ENCODE peak calls at places on chromosomes 1 and 21, in nine cellular contexts. F is uterus, H is neural crest cell, R is esophagus squamous epithelium, E is pulmonary artery endothelial cell, M is AG20443, C is left cardiac atrium, Q is progenitor cell of endocrine pancreas, D is iris pigment epithelial cell. U is an unnamed sample.

GRCh38 chr1:9010781-9011323 is 15.4 kb downstream of the SLC2A7 start:
- DNase-seq in F (peak), H (no peak), R (no peak), E (no peak), M (no peak), C (no peak), Q (no peak), D (no peak), U (no peak)

GRCh38 chr1:23799570-23800395 is 771 bp downstream of the GALE start:
- DNase-seq in F (peak), H (no peak), R (no peak), E (no peak), M (peak), C (peak), Q (no peak), D (peak), U (no peak)

GRCh38 chr1:209491496-209491895 is 92.0 kb upstream of the CAMK1G start:
- DNase-seq in F (no peak), H (no peak), R (no peak), E (no peak), M (no peak), C (no peak), Q (no peak), D (no peak), U (no peak)

GRCh38 chr1:86739901-86740507 is 35.6 kb downstream of the SH3GLB1 start:
- DNase-seq in F (no peak), H (no peak), R (no peak), E (no peak), M (no peak), C (no peak), Q (no peak), D (peak), U (no peak)

GRCh38 chr1:65147424-65148177 is 402 bp upstream of the AK4 start:
- DNase-seq in F (peak), H (peak), R (no peak), E (no peak), M (peak), C (peak), Q (peak), D (peak), U (peak)

GRCh38 chr1:31633117-31633516 is 11.6 kb downstream of the PEF1 start:
- DNase-seq in F (no peak), H (no peak), R (no peak), E (no peak), M (no peak), C (no peak), Q (no peak), D (peak), U (no peak)

GRCh38 chr21:43284238-43284637 is 115.4 kb downstream of the CRYAA start:
- DNase-seq in F (no peak), H (no peak), R (no peak), E (no peak), M (no peak), C (no peak), Q (no peak), D (no peak), U (no peak)

GRCh38 chr1:55147504-55147903 is 67.7 kb downstream of the USP24 start:
- DNase-seq in F (no peak), H (no peak), R (no peak), E (no peak), M (no peak), C (no peak), Q (no peak), D (no peak), U (no peak)

GRCh38 chr1:89199515-89199914 is 773 bp upstream of the GBP4 start:
- DNase-seq in F (no peak), H (no peak), R (no peak), E (no peak), M (no peak), C (no peak), Q (no peak), D (no peak), U (no peak)